ENCODE peak calls at places on chromosome 14, in five cellular contexts. O is right atrium auricular region, N is A549, M is cardiac muscle cell, U is neural progenitor cell. I is an unnamed sample.

GRCh38 chr14:83416476-83416875 is 1882.8 kb upstream of the SEL1L start:
- DNase-seq in O (no peak), U (no peak), N (no peak), M (no peak), I (no peak)

GRCh38 chr14:24052656-24053547 is 1.1 kb downstream of the CARMIL3 start:
- DNase-seq in N (no peak), U (no peak), M (no peak), O (no peak), I (no peak)

GRCh38 chr14:24692382-24693352 is 58.7 kb upstream of the GZMB start:
- DNase-seq in M (no peak), N (no peak), O (no peak), U (no peak), I (no peak)

GRCh38 chr14:39576258-39576657 is 144.0 kb upstream of the FBXO33 start:
- DNase-seq in O (no peak), N (no peak), M (no peak), U (no peak), I (no peak)

GRCh38 chr14:71247106-71247505 is 339.8 kb downstream of the PCNX1 start:
- DNase-seq in M (no peak), N (no peak), O (no peak), U (no peak), I (no peak)

GRCh38 chr14:75422169-75422568 is 5.7 kb upstream of the JDP2 start:
- DNase-seq in O (no peak), M (no peak), U (no peak), N (peak; percentile 52), I (no peak)

GRCh38 chr14:57530571-57530970 is 36.9 kb upstream of the CCDC198 start:
- DNase-seq in N (no peak), U (no peak), O (no peak), M (no peak), I (no peak)

GRCh38 chr14:30768791-30769190 is 105.6 kb upstream of the COCH start:
- DNase-seq in O (no peak), N (no peak), U (no peak), M (no peak), I (no peak)

GRCh38 chr14:99415496-99416281 is 65.0 kb downstream of the SETD3 start:
- DNase-seq in N (peak; percentile 73), O (no peak), U (peak; percentile 89), M (peak; percentile 89), I (peak; percentile 86)

GRCh38 chr14:48726080-48726642 is 860.0 kb downstream of the RPS29 start:
- DNase-seq in U (no peak), N (no peak), M (no peak), O (no peak), I (no peak)

GRCh38 chr14:32331227-32331597 is 2.1 kb downstream of the AKAP6 start:
- DNase-seq in O (no peak), N (no peak), M (no peak), U (peak; percentile 75), I (no peak)

GRCh38 chr14:69378274-69378673 is 19.8 kb downstream of the ERH start:
- DNase-seq in O (no peak), U (no peak), M (no peak), N (no peak), I (no peak)

GRCh38 chr14:69535230-69535848 is 39.3 kb downstream of the CCDC177 start:
- DNase-seq in O (peak; percentile 62), U (peak; percentile 87), M (peak; percentile 68), N (peak; percentile 83), I (no peak)

GRCh38 chr14:65414961-65415589 is 2.5 kb downstream of the FUT8 start:
- DNase-seq in M (peak; percentile 30), N (peak; percentile 12), O (no peak), U (peak; percentile 37), I (peak; percentile 51)

GRCh38 chr14:85688024-85688423 is 158.1 kb downstream of the FLRT2 start:
- DNase-seq in N (no peak), U (no peak), O (no peak), M (no peak), I (no peak)

GRCh38 chr14:69525896-69526295 is 41.4 kb downstream of the PLEKHD1 start:
- DNase-seq in U (no peak), O (no peak), M (no peak), N (no peak), I (no peak)

GRCh38 chr14:71181215-71182003 is 274.1 kb downstream of the PCNX1 start:
- DNase-seq in M (no peak), U (no peak), N (no peak), O (no peak), I (no peak)

GRCh38 chr14:64806862-64807495 is 72.7 kb downstream of the SPTB start:
- DNase-seq in M (no peak), N (no peak), U (no peak), O (no peak), I (no peak)

GRCh38 chr14:72619071-72619710 is 274.7 kb downstream of the DPF3 start:
- DNase-seq in M (no peak), U (no peak), O (no peak), N (no peak), I (no peak)

GRCh38 chr14:90060965-90061848 is 587 bp upstream of the KCNK13 start:
- DNase-seq in N (no peak), U (peak; percentile 42), M (peak; percentile 30), O (no peak), I (peak; percentile 19)
- H3K4me3 ChIP-seq in N (peak overlapping the region; percentile 54), U (peak overlapping the region; percentile 55), M (peak overlapping the region; percentile 37), O (peak overlapping the region; percentile 39), I (peak overlapping the region; percentile 64)

GRCh38 chr14:66624319-66624937 is 116.5 kb downstream of the GPHN start:
- DNase-seq in N (peak; percentile 35), O (peak; percentile 69), M (peak; percentile 59), U (peak; percentile 79), I (peak; percentile 73)
- TF ChIP-seq CTCF in N (peak; percentile 76), O (peak; percentile 77), M (peak; percentile 78), U (peak; percentile 81), I (peak; percentile 62)

GRCh38 chr14:105087963-105088811 is 23.0 kb upstream of the GPR132 start:
- DNase-seq in M (peak; percentile 83), N (peak; percentile 60), O (no peak), U (peak; percentile 88), I (no peak)
- H3K4me3 ChIP-seq in M (no peak overlapping the region), N (peak overlapping the region; percentile 68), O (no peak overlapping the region), U (peak overlapping the region; percentile 58), I (peak overlapping the region; percentile 66)

GRCh38 chr14:77961853-77962580 is 162.1 kb downstream of the ADCK1 start:
- DNase-seq in O (no peak), M (no peak), U (no peak), N (no peak), I (no peak)
- TF ChIP-seq CTCF in O (no peak), M (no peak), U (no peak), N (no peak), I (no peak)

GRCh38 chr14:80958258-80958657 is 2.8 kb downstream of the TSHR start:
- DNase-seq in M (no peak), O (no peak), N (no peak), U (no peak), I (no peak)
- H3K4me3 ChIP-seq in M (no peak overlapping the region), O (no peak overlapping the region), N (no peak overlapping the region), U (no peak overlapping the region), I (no peak overlapping the region)

GRCh38 chr14:90523961-90524875 is 127.4 kb downstream of the CALM1 start:
- DNase-seq in U (no peak), O (no peak), M (no peak), N (no peak), I (no peak)
- TF ChIP-seq CTCF in U (no peak), O (no peak), M (no peak), N (no peak), I (no peak)

GRCh38 chr14:101559624-101560533 is 1.4 kb upstream of the DIO3 start:
- DNase-seq in U (peak; percentile 84), O (no peak), N (no peak), M (peak; percentile 59), I (no peak)
- H3K4me3 ChIP-seq in U (peak overlapping the region; percentile 43), O (peak overlapping the region; percentile 17), N (no peak overlapping the region), M (peak overlapping the region; percentile 6), I (no peak overlapping the region)

GRCh38 chr14:106129274-106129673 is 602.9 kb downstream of the TMEM121 start:
- DNase-seq in U (no peak), M (no peak), O (no peak), N (no peak), I (peak; percentile 7)
- TF ChIP-seq CTCF in U (no peak), M (no peak), O (no peak), N (no peak), I (no peak)

DNA sequence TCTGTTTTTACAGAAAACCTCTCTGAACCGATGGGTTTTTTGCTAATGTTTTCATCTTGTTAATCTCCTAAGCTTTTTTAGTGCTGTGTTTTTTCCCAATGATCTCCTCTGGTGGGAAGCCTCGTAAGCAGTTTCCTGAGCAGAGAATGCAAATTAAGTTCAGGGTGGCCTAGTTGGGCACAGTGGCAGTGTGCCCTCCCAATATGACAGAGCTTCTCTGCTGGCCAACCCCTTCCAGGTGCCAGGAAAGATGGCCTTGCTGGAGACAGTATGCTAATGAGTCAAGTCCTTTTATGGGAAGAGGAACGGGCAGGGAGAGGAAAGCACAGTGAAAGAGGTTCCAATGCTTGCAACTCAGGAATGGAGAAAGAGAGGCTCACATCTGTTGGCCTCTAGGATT is 115.8 kb downstream of the GCH1 start:
- DNase-seq in O (no peak), M (no peak), N (no peak), U (no peak), I (no peak)
- H3K4me3 ChIP-seq in O (no peak overlapping the region), M (no peak overlapping the region), N (no peak overlapping the region), U (no peak overlapping the region), I (no peak overlapping the region)

I was measured in GM12865.